ENCODE peak calls at places on chromosomes 5 and 9, in six cellular contexts. L is stomach, U is A549, S is heart left ventricle, H is breast epithelium, Q is IMR-90. E is an unnamed sample. For H3K4me1, the result is how much of the 10 kb centered on the place peaks cover.

GRCh38 chr9:89872913-89873707 is 268.3 kb downstream of the GADD45G start:
- DNase-seq in L (peak), Q (no peak), U (no peak), H (peak), S (peak), E (no peak)

GRCh38 chr9:97057651-97058050 is 18.7 kb upstream of the CTSV start:
- DNase-seq in L (no peak), H (no peak), S (no peak), Q (no peak), U (no peak), E (no peak)

GRCh38 chr5:159003045-159004030 is 96.4 kb downstream of the EBF1 start:
- DNase-seq in L (no peak), Q (peak), U (peak), S (no peak), H (no peak), E (no peak)

GRCh38 chr9:83956288-83957028 is 23.6 kb downstream of the HNRNPK start:
- DNase-seq in Q (no peak), U (peak), S (peak), L (peak), H (peak), E (peak)

GRCh38 chr9:132244582-132245455 is 83.0 kb downstream of the NTNG2 start:
- DNase-seq in S (peak), U (no peak), Q (no peak), L (peak), H (no peak), E (no peak)

GRCh38 chr5:175706499-175706898 is 48.6 kb downstream of the HRH2 start:
- DNase-seq in L (peak), Q (no peak), H (peak), S (peak), U (no peak), E (no peak)

GRCh38 chr9:29325855-29326254 is 1752.6 kb upstream of the C9orf72 start:
- DNase-seq in Q (no peak), U (no peak), S (no peak), H (no peak), L (no peak), E (no peak)

GRCh38 chr9:83934569-83935275 is 13.5 kb upstream of the KIF27 start:
- DNase-seq in L (no peak), S (no peak), Q (peak), H (no peak), U (peak), E (no peak)

GRCh38 chr5:65861830-65862241 is 64.5 kb upstream of the ERBIN start:
- DNase-seq in S (no peak), Q (peak), L (no peak), H (no peak), U (peak), E (peak)

GRCh38 chr9:123713282-123713681 is 216.6 kb downstream of the DENND1A start:
- DNase-seq in L (no peak), H (no peak), Q (no peak), U (no peak), S (no peak), E (no peak)

GRCh38 chr9:138051586-138052321 is 174.2 kb downstream of the CACNA1B start:
- DNase-seq in H (no peak), S (no peak), Q (no peak), L (peak), U (no peak), E (no peak)

GRCh38 chr5:67090040-67090439 is 106.6 kb downstream of the CD180 start:
- DNase-seq in S (no peak), Q (no peak), U (no peak), L (no peak), H (no peak), E (no peak)
- H3K4me1 ChIP-seq in S (half or more), Q (under half), U (under half), L (under half), H (under half), E (half or more)

DNA sequence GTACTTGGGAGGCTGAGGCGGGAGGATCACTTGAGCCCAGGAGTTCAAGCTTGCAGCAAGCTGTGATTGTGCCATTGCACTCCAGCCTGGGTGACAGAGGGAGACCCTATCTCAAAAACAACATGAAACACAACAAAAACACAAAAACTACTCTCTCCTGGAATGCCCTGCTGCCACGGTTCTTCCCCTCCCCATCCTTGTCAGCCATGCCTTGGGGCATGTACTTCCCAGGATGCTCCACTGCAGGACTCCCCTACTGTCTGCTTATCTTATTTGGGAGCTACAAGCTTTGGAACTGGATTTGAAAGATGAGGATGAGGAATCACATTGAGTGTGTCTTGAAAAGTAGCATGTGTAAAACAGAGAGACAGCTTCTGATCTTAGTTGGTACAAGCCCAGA is 40.1 kb upstream of the KIAA1958 start:
- DNase-seq in U (no peak), S (no peak), H (no peak), Q (no peak), L (no peak), E (no peak)
- H3K4me3 ChIP-seq in U (no peak), S (no peak), H (no peak), Q (no peak), L (no peak), E (no peak)

GRCh38 chr5:173954671-173955605 is 34.0 kb upstream of the C5orf47 start:
- DNase-seq in S (no peak), H (no peak), L (no peak), Q (peak), U (no peak), E (peak)
- TF ChIP-seq POLR2A in S (no peak), H (no peak), L (no peak), Q (no peak), U (no peak), E (peak)

DNA sequence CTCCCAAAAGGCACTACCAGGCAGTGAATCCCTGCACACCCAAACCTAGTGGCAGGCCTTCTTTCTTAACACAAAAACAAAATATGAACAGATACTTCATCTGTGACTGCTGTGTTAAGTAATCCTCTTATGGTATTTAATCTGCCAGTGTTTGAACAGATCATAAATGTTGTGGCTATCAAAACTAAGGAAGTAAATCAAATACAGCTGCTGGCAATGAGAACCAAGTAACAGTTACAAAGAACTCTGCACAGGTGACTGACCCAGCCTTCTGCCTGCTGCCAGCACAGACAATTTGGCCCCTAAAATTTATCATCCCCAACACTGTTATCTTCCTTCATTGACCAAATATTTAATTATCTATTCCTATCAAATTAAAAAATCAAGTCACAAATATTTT is 78.0 kb downstream of the GNAQ start:
- DNase-seq in L (no peak), S (no peak), U (no peak), H (no peak), Q (no peak), E (no peak)
- H3K4me1 ChIP-seq in L (under half), S (half or more), U (under half), H (under half), Q (under half), E (under half)

GRCh38 chr5:1884638-1885475 is 2.1 kb upstream of the IRX4 start:
- DNase-seq in S (no peak), H (no peak), L (no peak), U (no peak), Q (no peak), E (no peak)

GRCh38 chr5:1881731-1882336 is 891 bp downstream of the IRX4 start:
- DNase-seq in S (no peak), Q (no peak), H (no peak), L (no peak), U (no peak), E (no peak)

GRCh38 chr5:1882337-1883119 is at the start of gene IRX4:
- DNase-seq in S (no peak), H (no peak), U (peak), Q (peak), L (no peak), E (no peak)

GRCh38 chr5:1883925-1884637 is 1.4 kb upstream of the IRX4 start:
- DNase-seq in L (no peak), S (no peak), H (no peak), Q (no peak), U (no peak), E (no peak)

DNA sequence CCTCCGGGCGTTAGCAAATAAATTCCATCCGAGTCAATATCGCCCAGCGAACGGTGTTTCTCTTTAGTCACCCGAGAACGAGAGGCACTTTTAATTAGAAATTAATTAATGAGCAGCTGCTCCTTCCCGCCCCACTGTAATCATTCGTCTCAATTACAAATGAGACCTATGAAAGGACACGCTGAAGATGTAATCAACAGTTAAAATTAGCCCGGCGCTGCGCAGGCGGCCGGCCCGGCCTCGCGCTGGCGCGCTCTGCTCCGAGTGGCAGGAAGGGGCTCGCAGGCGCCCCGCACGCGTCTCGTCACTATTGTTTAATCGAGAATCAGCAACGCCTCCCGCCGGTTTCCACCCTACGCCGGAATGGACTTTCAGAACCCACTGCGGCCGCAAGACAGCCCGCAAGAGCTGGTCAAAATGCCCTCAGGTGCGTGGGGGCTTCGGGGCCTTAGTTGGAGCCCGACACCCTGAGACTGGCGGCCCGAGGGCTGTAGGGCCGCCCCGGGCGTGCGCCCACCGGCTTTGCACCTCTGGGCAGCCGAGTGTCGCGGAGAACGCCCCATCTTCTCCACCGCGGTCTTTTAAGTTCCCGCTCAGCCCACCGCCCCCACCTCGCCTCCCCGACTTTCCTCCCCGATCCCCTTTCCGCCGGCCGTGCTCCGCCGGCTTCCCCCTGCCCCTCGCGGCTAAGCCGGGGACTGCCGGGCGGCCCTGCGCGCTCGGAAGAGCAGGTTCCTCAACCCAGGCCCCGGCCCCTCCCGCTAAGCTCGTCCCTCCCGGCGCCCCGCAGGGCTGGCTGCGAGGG is 597 bp upstream of the IRX4 start:
- DNase-seq in S (no peak), L (no peak), Q (no peak), U (peak), H (no peak), E (no peak)
- H3K4me3 ChIP-seq in S (peak), L (peak), Q (no peak), U (peak), H (peak), E (no peak)

DNA sequence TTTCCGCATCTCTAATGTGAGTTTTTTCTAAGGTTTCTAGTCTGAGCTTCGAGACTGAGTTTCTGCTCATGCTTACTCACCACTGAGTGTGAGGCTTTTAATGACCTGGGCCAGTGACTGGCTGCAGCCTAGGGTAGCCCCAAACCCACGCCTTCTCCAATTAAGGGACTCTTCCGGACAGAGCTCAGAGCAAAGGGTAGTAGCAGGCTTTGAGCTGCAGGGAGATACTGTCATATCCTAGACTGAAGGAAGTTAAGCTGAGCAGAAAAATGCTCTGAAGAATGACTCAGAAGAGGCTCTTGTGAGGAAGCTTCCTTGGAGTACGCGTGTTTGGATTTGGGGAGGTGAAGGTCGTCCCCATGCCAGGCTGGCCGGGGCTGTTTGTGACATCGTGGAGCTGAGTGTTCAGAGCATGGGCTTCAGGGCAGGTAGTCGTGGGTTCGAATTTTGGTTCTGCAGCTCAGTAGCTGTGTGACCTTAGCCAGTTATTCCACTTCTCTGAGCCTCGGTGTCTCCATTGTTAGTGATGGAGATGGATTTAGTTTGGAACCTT is 3.5 kb downstream of the USP20 start:
- DNase-seq in H (no peak), U (no peak), Q (peak), L (no peak), S (no peak), E (no peak)
- TF ChIP-seq POLR2A in H (no peak), U (no peak), Q (peak), L (no peak), S (no peak), E (no peak)

DNA sequence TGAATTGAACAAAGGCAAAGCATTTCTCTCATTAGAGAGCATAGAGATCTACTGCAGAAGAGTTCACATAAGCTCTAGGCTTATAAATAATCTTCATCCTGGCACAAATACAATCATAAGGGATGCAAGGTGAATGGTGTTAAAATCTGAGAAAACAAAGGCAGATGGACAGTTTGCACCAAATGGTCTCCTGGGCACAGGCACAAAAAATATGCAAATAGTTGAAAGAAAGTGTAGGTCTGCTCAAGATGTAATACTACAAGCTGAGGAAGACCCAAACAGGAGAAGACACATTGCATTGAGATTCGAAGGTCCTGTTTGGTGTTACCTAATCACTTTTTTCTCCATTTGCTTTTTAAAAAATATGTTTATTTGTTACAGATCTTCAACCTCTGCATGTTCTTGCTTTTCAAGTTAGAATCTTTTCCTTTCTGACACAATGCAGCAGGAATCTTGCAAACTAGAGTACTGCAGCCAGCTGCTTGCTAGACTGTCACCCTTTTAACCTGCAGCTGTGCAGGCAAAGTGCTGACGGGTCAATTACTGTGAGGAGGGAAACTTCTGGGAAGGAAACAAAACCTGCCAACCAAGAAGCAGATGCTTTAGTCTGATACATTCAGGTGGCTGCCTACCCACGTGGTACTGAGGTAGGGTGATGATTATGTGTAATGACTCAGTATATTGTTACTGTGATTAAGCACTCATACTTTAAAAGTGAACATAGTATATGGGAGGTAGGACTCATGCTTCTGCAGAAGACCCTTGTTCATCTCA is 1048.6 kb upstream of the SEMA6A start:
- DNase-seq in H (no peak), Q (peak), U (no peak), S (no peak), L (no peak), E (no peak)
- H3K4me1 ChIP-seq in H (under half), Q (under half), U (under half), S (under half), L (under half), E (under half)

DNA sequence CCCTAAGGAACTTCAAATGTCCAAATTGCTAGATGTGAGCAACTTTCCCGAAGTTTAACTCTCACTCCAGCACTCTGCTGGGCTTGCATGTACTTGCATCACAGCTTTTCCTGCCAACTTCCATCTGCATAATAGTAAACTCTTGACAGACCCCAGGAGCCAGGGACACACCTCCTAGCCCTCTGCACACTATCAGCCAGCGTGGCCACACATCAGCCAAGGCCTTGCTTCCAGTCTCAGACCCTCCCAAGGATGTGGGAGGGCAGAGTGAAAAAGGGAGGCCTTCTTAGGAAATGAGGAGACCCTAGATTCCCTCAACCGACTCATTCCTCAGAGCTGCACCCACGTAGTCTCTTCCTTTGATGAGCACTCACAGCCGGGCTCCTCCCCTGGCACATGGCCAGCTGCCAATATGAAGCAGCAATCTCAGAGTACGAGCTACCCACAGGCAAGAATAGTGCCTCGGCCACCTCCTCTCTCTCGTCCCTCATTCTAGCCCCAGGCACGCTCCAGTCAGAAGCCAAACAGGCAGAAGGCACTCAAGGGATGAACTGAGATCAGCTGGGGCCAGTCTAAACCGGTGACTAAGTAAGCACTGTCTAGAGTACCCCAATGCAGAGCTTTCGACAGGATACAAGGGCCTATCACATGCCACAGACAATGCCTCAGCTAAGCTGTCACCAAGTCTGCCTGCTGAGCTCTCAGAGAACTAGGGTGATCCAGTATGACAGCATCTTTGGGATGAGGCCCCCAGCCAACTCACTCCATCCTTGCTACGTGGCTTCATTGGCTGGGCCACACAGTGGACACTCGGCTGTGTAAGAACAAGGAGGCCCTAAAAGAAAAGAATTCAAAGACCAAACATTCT is 2.3 kb downstream of the P4HA2 start:
- DNase-seq in Q (peak), U (no peak), H (peak), S (peak), L (peak), E (peak)
- H3K4me3 ChIP-seq in Q (no peak), U (no peak), H (no peak), S (no peak), L (no peak), E (no peak)

GRCh38 chr9:1047605-1048235 is 2.4 kb upstream of the DMRT2 start:
- DNase-seq in U (no peak), L (no peak), Q (peak), S (no peak), H (no peak), E (no peak)
- TF ChIP-seq POLR2A in U (no peak), L (no peak), Q (no peak), S (no peak), H (no peak), E (no peak)

GRCh38 chr9:107277801-107278200 is 5.3 kb upstream of the RAD23B start:
- DNase-seq in U (no peak), S (no peak), Q (no peak), L (no peak), H (no peak), E (no peak)
- H3K4me1 ChIP-seq in U (under half), S (under half), Q (under half), L (under half), H (under half), E (under half)

E was measured in thyroid gland.